ENCODE peak calls at places on chromosomes 4 and X, in nine cellular contexts. F, Q, V, Z, O, H, D, C and M are unnamed samples.

GRCh38 chr4:38015886-38016515 is 55.8 kb downstream of the PTTG2 start:
- DNase-seq in H (no peak), Q (no peak), O (no peak), Z (no peak), C (no peak), D (no peak), F (no peak), V (no peak), M (no peak)

GRCh38 chr4:152997771-152998487 is 61.8 kb downstream of the FHDC1 start:
- DNase-seq in Z (no peak), F (no peak), V (no peak), O (no peak), H (no peak), C (no peak), Q (no peak), D (no peak), M (no peak)

GRCh38 chrX:39898147-39898546 is 199.6 kb downstream of the BCOR start:
- DNase-seq in O (no peak), C (no peak), H (no peak), V (no peak), Z (no peak), F (no peak), D (no peak), Q (no peak), M (no peak)

GRCh38 chrX:119816300-119816699 is 24.9 kb upstream of the RPL39 start:
- DNase-seq in V (no peak), F (no peak), D (no peak), O (no peak), Z (no peak), C (no peak), Q (no peak), H (no peak), M (no peak)

GRCh38 chr4:71184195-71184781 is 154.5 kb upstream of the SLC4A4 start:
- DNase-seq in F (no peak), H (no peak), O (no peak), Z (peak), Q (peak), D (peak), V (peak), C (no peak), M (no peak)

GRCh38 chrX:109040057-109040456 is 303.7 kb upstream of the IRS4 start:
- DNase-seq in C (no peak), V (no peak), D (no peak), Q (no peak), Z (no peak), F (no peak), H (no peak), O (no peak), M (no peak)

GRCh38 chr4:113534698-113535097 is 226.8 kb downstream of the CAMK2D start:
- DNase-seq in V (no peak), Q (no peak), F (no peak), O (no peak), D (peak), Z (no peak), C (no peak), H (no peak), M (no peak)

GRCh38 chrX:132730266-132730665 is 228.2 kb downstream of the HS6ST2 start:
- DNase-seq in V (no peak), H (no peak), Z (no peak), O (no peak), F (no peak), C (no peak), Q (no peak), D (no peak), M (no peak)

GRCh38 chrX:8755116-8755515 is 23.2 kb upstream of the ANOS1 start:
- DNase-seq in F (no peak), D (no peak), C (no peak), Q (no peak), V (peak), O (no peak), H (no peak), Z (no peak), M (no peak)

GRCh38 chr4:173528378-173529321 is 1.4 kb downstream of the HAND2 start:
- DNase-seq in D (no peak), O (no peak), Q (no peak), C (no peak), Z (no peak), H (peak), F (no peak), V (no peak), M (peak)

GRCh38 chr4:27048350-27049100 is 187.9 kb downstream of the STIM2 start:
- DNase-seq in F (no peak), H (no peak), D (peak), O (no peak), Z (no peak), V (peak), Q (peak), C (no peak), M (no peak)

GRCh38 chr4:4384837-4385236 is 2.1 kb upstream of the NSG1 start:
- DNase-seq in C (no peak), Q (no peak), D (no peak), Z (no peak), O (no peak), V (peak), H (no peak), F (no peak), M (no peak)

GRCh38 chrX:149683966-149684730 is 27.7 kb upstream of the MAGEA11 start:
- DNase-seq in O (no peak), H (no peak), Z (no peak), Q (no peak), F (no peak), D (no peak), C (no peak), V (no peak), M (no peak)

GRCh38 chr4:142098900-142099299 is 462.5 kb downstream of the IL15 start:
- DNase-seq in C (no peak), F (no peak), O (no peak), Q (no peak), V (no peak), H (no peak), Z (no peak), D (no peak), M (no peak)

GRCh38 chr4:58081356-58081755 is 971.2 kb upstream of the IGFBP7 start:
- DNase-seq in H (no peak), D (no peak), V (no peak), O (no peak), F (no peak), Q (no peak), Z (no peak), C (no peak), M (no peak)

GRCh38 chr4:85756938-85757337 is 282.0 kb downstream of the ARHGAP24 start:
- DNase-seq in Z (no peak), V (peak), F (no peak), Q (no peak), C (no peak), D (peak), O (no peak), H (no peak), M (no peak)

GRCh38 chrX:102985182-102985581 is 48.1 kb downstream of the RAB40AL start:
- DNase-seq in V (peak), C (no peak), F (no peak), D (no peak), Q (no peak), Z (no peak), O (no peak), H (no peak), M (no peak)

GRCh38 chrX:11064851-11065600 is 46.1 kb upstream of the HCCS start:
- DNase-seq in V (no peak), O (no peak), H (no peak), F (no peak), D (peak), Z (no peak), C (no peak), Q (no peak), M (no peak)

GRCh38 chr4:52594961-52595360 is 64.1 kb downstream of the USP46 start:
- DNase-seq in O (no peak), F (no peak), H (no peak), Q (no peak), D (no peak), C (no peak), V (no peak), Z (no peak), M (no peak)

GRCh38 chr4:139658185-139658584 is 7.4 kb upstream of the MGST2 start:
- DNase-seq in D (no peak), F (no peak), C (no peak), V (no peak), H (no peak), Z (no peak), Q (no peak), O (no peak), M (no peak)

GRCh38 chr4:149344436-149344835 is 471.2 kb downstream of the IQCM start:
- DNase-seq in O (no peak), F (no peak), Q (no peak), D (peak), V (no peak), C (no peak), H (no peak), Z (no peak), M (no peak)

GRCh38 chrX:128458888-128459287 is 406.7 kb upstream of the ACTRT1 start:
- DNase-seq in O (no peak), Q (no peak), F (no peak), V (no peak), D (peak), C (no peak), H (no peak), Z (no peak), M (no peak)

GRCh38 chr4:54172156-54172555 is 56.9 kb upstream of the PDGFRA start:
- DNase-seq in Q (no peak), C (no peak), O (no peak), H (no peak), F (no peak), D (no peak), Z (no peak), V (no peak), M (no peak)